ENCODE peak calls at places on chromosomes 3 and 15, in nine cellular contexts. D is mesendoderm, J is esophagus muscularis mucosa, F is choroid plexus epithelial cell, V is GM18507, O is H7, T is NCI-H1105, I is T-helper 1 cell, S is ELR. Y is an unnamed sample.

GRCh38 chr3:161508852-161509477 is 12.4 kb downstream of the OTOL1 start:
- DNase-seq in D (no peak), J (no peak), F (peak), V (no peak), O (no peak), T (peak), I (no peak), S (peak), Y (no peak)

GRCh38 chr15:77840962-77841361 is 208.2 kb upstream of the LINGO1 start:
- DNase-seq in D (no peak), J (no peak), F (peak), V (no peak), O (no peak), T (no peak), I (no peak), S (peak), Y (no peak)

GRCh38 chr3:20060924-20061323 is 20.7 kb downstream of the KAT2B start:
- DNase-seq in D (no peak), J (no peak), F (peak), V (no peak), O (no peak), T (no peak), I (no peak), S (no peak), Y (no peak)

GRCh38 chr15:95129589-95129988 is 898.2 kb downstream of the MCTP2 start:
- DNase-seq in D (no peak), J (no peak), F (peak), V (no peak), O (no peak), T (no peak), I (no peak), S (no peak), Y (no peak)

GRCh38 chr15:51971353-51972133 is at the start of gene LEO1:
- DNase-seq in D (peak), J (peak), F (peak), V (peak), O (peak), T (peak), I (peak), S (peak), Y (peak)

GRCh38 chr15:68183886-68184285 is 21.2 kb downstream of the CALML4 start:
- DNase-seq in D (no peak), J (no peak), F (peak), V (no peak), O (no peak), T (no peak), I (no peak), S (no peak), Y (no peak)

GRCh38 chr3:58244186-58244585 is 6.6 kb downstream of the ABHD6 start:
- DNase-seq in D (no peak), J (no peak), F (no peak), V (no peak), O (no peak), T (no peak), I (no peak), S (no peak), Y (no peak)

GRCh38 chr3:157999246-157999645 is 107.0 kb downstream of the SHOX2 start:
- DNase-seq in D (no peak), J (no peak), F (peak), V (no peak), O (no peak), T (peak), I (no peak), S (peak), Y (no peak)

GRCh38 chr3:55000546-55000945 is 72.7 kb upstream of the LRTM1 start:
- DNase-seq in D (peak), J (no peak), F (peak), V (no peak), O (no peak), T (no peak), I (no peak), S (peak), Y (no peak)

GRCh38 chr15:39511000-39511914 is 69.6 kb upstream of the THBS1 start:
- DNase-seq in D (no peak), J (no peak), F (peak), V (no peak), O (no peak), T (no peak), I (no peak), S (peak), Y (no peak)

GRCh38 chr15:41888662-41889253 is 5.1 kb downstream of the SPTBN5 start:
- DNase-seq in D (no peak), J (no peak), F (no peak), V (no peak), O (peak), T (no peak), I (no peak), S (no peak), Y (no peak)

GRCh38 chr3:37862219-37862711 is 585 bp downstream of the CTDSPL start:
- DNase-seq in D (peak), J (no peak), F (peak), V (no peak), O (peak), T (no peak), I (no peak), S (peak), Y (no peak)

GRCh38 chr3:125137432-125138033 is 75.0 kb downstream of the SLC12A8 start:
- DNase-seq in D (peak), J (no peak), F (peak), V (no peak), O (no peak), T (no peak), I (no peak), S (peak), Y (no peak)

GRCh38 chr3:101518421-101518871 is 5.4 kb upstream of the SENP7 start:
- DNase-seq in D (peak), J (no peak), F (peak), V (peak), O (no peak), T (no peak), I (peak), S (peak), Y (no peak)

GRCh38 chr3:58874795-58875194 is 175.0 kb downstream of the CFAP20DC start:
- DNase-seq in D (no peak), J (no peak), F (no peak), V (no peak), O (no peak), T (no peak), I (no peak), S (peak), Y (no peak)

GRCh38 chr15:51223771-51224229 is 114.6 kb downstream of the CYP19A1 start:
- DNase-seq in D (peak), J (no peak), F (peak), V (no peak), O (no peak), T (no peak), I (no peak), S (peak), Y (no peak)

GRCh38 chr3:114362815-114363214 is 69.0 kb downstream of the TIGIT start:
- DNase-seq in D (peak), J (no peak), F (peak), V (peak), O (no peak), T (peak), I (no peak), S (peak), Y (no peak)

GRCh38 chr3:23203651-23204111 is 554 bp downstream of the UBE2E2 start:
- DNase-seq in D (no peak), J (no peak), F (peak), V (peak), O (peak), T (peak), I (no peak), S (peak), Y (no peak)

GRCh38 chr15:38853608-38854007 is 289.0 kb upstream of the RASGRP1 start:
- DNase-seq in D (peak), J (no peak), F (peak), V (no peak), O (peak), T (no peak), I (peak), S (peak), Y (no peak)

GRCh38 chr3:129593595-129594339 is 12.7 kb downstream of the PLXND1 start:
- DNase-seq in D (peak), J (no peak), F (no peak), V (no peak), O (peak), T (peak), I (peak), S (no peak), Y (no peak)

GRCh38 chr3:11272913-11273574 is 847 bp downstream of the ATG7 start:
- DNase-seq in D (peak), J (no peak), F (peak), V (no peak), O (no peak), T (no peak), I (no peak), S (peak), Y (no peak)

GRCh38 chr15:37951999-37952398 is 17.6 kb downstream of the TMCO5A start:
- DNase-seq in D (no peak), J (no peak), F (no peak), V (no peak), O (no peak), T (no peak), I (no peak), S (no peak), Y (no peak)

GRCh38 chr3:79268422-79268821 is 499.4 kb downstream of the ROBO1 start:
- DNase-seq in D (no peak), J (no peak), F (no peak), V (no peak), O (no peak), T (no peak), I (no peak), S (no peak), Y (no peak)

GRCh38 chr3:139127101-139127500 is 82.4 kb upstream of the PRR23C start:
- DNase-seq in D (no peak), J (no peak), F (peak), V (no peak), O (no peak), T (no peak), I (no peak), S (peak), Y (no peak)

GRCh38 chr15:74976159-74976558 is 19.2 kb upstream of the SCAMP5 start:
- DNase-seq in D (no peak), J (no peak), F (no peak), V (no peak), O (no peak), T (no peak), I (no peak), S (no peak), Y (no peak)

GRCh38 chr15:37246856-37247255 is 146.5 kb upstream of the MEIS2 start:
- DNase-seq in D (peak), J (no peak), F (no peak), V (no peak), O (no peak), T (no peak), I (no peak), S (no peak), Y (no peak)

GRCh38 chr15:67054676-67055075 is 10.7 kb upstream of the SMAD3 start:
- DNase-seq in D (no peak), J (no peak), F (no peak), V (no peak), O (peak), T (no peak), I (no peak), S (no peak), Y (no peak)

GRCh38 chr3:114454592-114455251 is 160.9 kb downstream of the TIGIT start:
- DNase-seq in D (peak), J (no peak), F (no peak), V (no peak), O (no peak), T (peak), I (no peak), S (peak), Y (no peak)

GRCh38 chr3:194632211-194632982 is 822 bp downstream of the TMEM44 start:
- DNase-seq in D (no peak), J (no peak), F (peak), V (no peak), O (peak), T (no peak), I (no peak), S (peak), Y (no peak)

GRCh38 chr3:126134219-126134975 is 46.0 kb downstream of the ALDH1L1 start:
- DNase-seq in D (peak), J (peak), F (peak), V (peak), O (peak), T (peak), I (peak), S (peak), Y (peak)

GRCh38 chr15:41020311-41020710 is 67.0 kb downstream of the CHAC1 start:
- DNase-seq in D (peak), J (no peak), F (no peak), V (no peak), O (no peak), T (no peak), I (no peak), S (no peak), Y (no peak)

GRCh38 chr3:64151335-64151871 is 73.9 kb downstream of the PRICKLE2 start:
- DNase-seq in D (no peak), J (no peak), F (peak), V (no peak), O (no peak), T (no peak), I (no peak), S (no peak), Y (no peak)

Y was measured in osteocyte.